ENCODE peak calls at places on chromosome 21, in seven cellular contexts. One of them, this sample, is unnamed.

GRCh38 chr21:33264561-33264960 is 1.6 kb upstream of the IL10RB start:
- DNase-seq in upper lobe of right lung: no peak
- DNase-seq in pancreas: no peak
- DNase-seq in left lung: no peak
- DNase-seq in mesenchymal stem cell: no peak
- DNase-seq in brain microvascular endothelial cell: no peak
- DNase-seq in GM12878: no peak
- DNase-seq in this sample: no peak

GRCh38 chr21:14267071-14267470 is 51.1 kb downstream of the RBM11 start:
- DNase-seq in left lung: no peak
- DNase-seq in brain microvascular endothelial cell: no peak
- DNase-seq in upper lobe of right lung: no peak
- DNase-seq in GM12878: no peak
- DNase-seq in mesenchymal stem cell: no peak
- DNase-seq in pancreas: no peak
- DNase-seq in this sample: no peak

GRCh38 chr21:36145259-36145658 is 10.4 kb downstream of the CBR3 start:
- DNase-seq in mesenchymal stem cell: no peak
- DNase-seq in upper lobe of right lung: no peak
- DNase-seq in GM12878: no peak
- DNase-seq in left lung: no peak
- DNase-seq in brain microvascular endothelial cell: no peak
- DNase-seq in pancreas: no peak
- DNase-seq in this sample: peak; percentile 34

GRCh38 chr21:14096577-14096976 is 114.2 kb downstream of the LIPI start:
- DNase-seq in brain microvascular endothelial cell: no peak
- DNase-seq in pancreas: no peak
- DNase-seq in GM12878: no peak
- DNase-seq in left lung: no peak
- DNase-seq in upper lobe of right lung: no peak
- DNase-seq in mesenchymal stem cell: no peak
- DNase-seq in this sample: no peak

GRCh38 chr21:45640888-45641479 is 2.5 kb upstream of the PCBP3 start:
- DNase-seq in upper lobe of right lung: no peak
- DNase-seq in pancreas: peak; percentile 30
- DNase-seq in mesenchymal stem cell: peak; percentile 90
- DNase-seq in left lung: no peak
- DNase-seq in GM12878: peak; percentile 56
- DNase-seq in brain microvascular endothelial cell: peak; percentile 61
- DNase-seq in this sample: no peak

GRCh38 chr21:36657999-36658398 is 40.9 kb upstream of the SIM2 start:
- DNase-seq in brain microvascular endothelial cell: no peak
- DNase-seq in left lung: no peak
- DNase-seq in mesenchymal stem cell: no peak
- DNase-seq in pancreas: no peak
- DNase-seq in GM12878: no peak
- DNase-seq in upper lobe of right lung: no peak
- DNase-seq in this sample: no peak

GRCh38 chr21:31347435-31348032 is 3.5 kb upstream of the TIAM1 start:
- DNase-seq in left lung: no peak
- DNase-seq in pancreas: no peak
- DNase-seq in brain microvascular endothelial cell: peak; percentile 53
- DNase-seq in mesenchymal stem cell: peak; percentile 31
- DNase-seq in GM12878: no peak
- DNase-seq in upper lobe of right lung: no peak
- DNase-seq in this sample: no peak

GRCh38 chr21:34997295-34997694 is 51.8 kb downstream of the RUNX1 start:
- DNase-seq in left lung: no peak
- DNase-seq in brain microvascular endothelial cell: no peak
- DNase-seq in mesenchymal stem cell: no peak
- DNase-seq in GM12878: no peak
- DNase-seq in upper lobe of right lung: no peak
- DNase-seq in pancreas: no peak
- DNase-seq in this sample: no peak

GRCh38 chr21:31222142-31222541 is 121.9 kb downstream of the TIAM1 start:
- DNase-seq in left lung: no peak
- DNase-seq in GM12878: no peak
- DNase-seq in pancreas: no peak
- DNase-seq in upper lobe of right lung: no peak
- DNase-seq in mesenchymal stem cell: no peak
- DNase-seq in brain microvascular endothelial cell: no peak
- DNase-seq in this sample: no peak

GRCh38 chr21:46109251-46110221 is 11.6 kb downstream of the COL6A2 start:
- DNase-seq in upper lobe of right lung: peak; percentile 64
- DNase-seq in pancreas: no peak
- DNase-seq in GM12878: no peak
- DNase-seq in brain microvascular endothelial cell: no peak
- DNase-seq in mesenchymal stem cell: peak; percentile 14
- DNase-seq in left lung: peak; percentile 25
- DNase-seq in this sample: no peak

GRCh38 chr21:14741237-14741636 is 195.1 kb upstream of the SAMSN1 start:
- DNase-seq in upper lobe of right lung: no peak
- DNase-seq in mesenchymal stem cell: no peak
- DNase-seq in left lung: no peak
- DNase-seq in brain microvascular endothelial cell: no peak
- DNase-seq in GM12878: no peak
- DNase-seq in pancreas: no peak
- DNase-seq in this sample: no peak

GRCh38 chr21:46099476-46099875 is 1.6 kb downstream of the COL6A2 start:
- DNase-seq in upper lobe of right lung: peak; percentile 65
- DNase-seq in pancreas: no peak
- DNase-seq in brain microvascular endothelial cell: no peak
- DNase-seq in GM12878: no peak
- DNase-seq in left lung: peak; percentile 30
- DNase-seq in mesenchymal stem cell: peak; percentile 64
- DNase-seq in this sample: no peak

GRCh38 chr21:34191876-34192275 is 118.5 kb downstream of the MRPS6 start:
- DNase-seq in left lung: no peak
- DNase-seq in brain microvascular endothelial cell: no peak
- DNase-seq in upper lobe of right lung: no peak
- DNase-seq in pancreas: no peak
- DNase-seq in GM12878: no peak
- DNase-seq in mesenchymal stem cell: no peak
- DNase-seq in this sample: no peak

GRCh38 chr21:24895885-24896734 is 711.2 kb downstream of the MRPL39 start:
- DNase-seq in GM12878: peak; percentile 49
- DNase-seq in mesenchymal stem cell: no peak
- DNase-seq in left lung: no peak
- DNase-seq in upper lobe of right lung: no peak
- DNase-seq in brain microvascular endothelial cell: no peak
- DNase-seq in pancreas: no peak
- DNase-seq in this sample: no peak

GRCh38 chr21:31879251-31879650 is 6.4 kb downstream of the HUNK start:
- DNase-seq in pancreas: no peak
- DNase-seq in brain microvascular endothelial cell: no peak
- DNase-seq in GM12878: no peak
- DNase-seq in upper lobe of right lung: no peak
- DNase-seq in mesenchymal stem cell: no peak
- DNase-seq in left lung: no peak
- DNase-seq in this sample: no peak

GRCh38 chr21:33402011-33402979 is 918 bp upstream of the IFNGR2 start:
- DNase-seq in upper lobe of right lung: peak; percentile 87
- DNase-seq in brain microvascular endothelial cell: peak; percentile 43
- DNase-seq in left lung: peak; percentile 83
- DNase-seq in mesenchymal stem cell: peak; percentile 82
- DNase-seq in pancreas: peak; percentile 41
- DNase-seq in GM12878: no peak
- DNase-seq in this sample: no peak

GRCh38 chr21:45806042-45806441 is 162.5 kb downstream of the PCBP3 start:
- DNase-seq in upper lobe of right lung: no peak
- DNase-seq in pancreas: no peak
- DNase-seq in brain microvascular endothelial cell: no peak
- DNase-seq in GM12878: no peak
- DNase-seq in left lung: no peak
- DNase-seq in mesenchymal stem cell: no peak
- DNase-seq in this sample: no peak

DNA sequence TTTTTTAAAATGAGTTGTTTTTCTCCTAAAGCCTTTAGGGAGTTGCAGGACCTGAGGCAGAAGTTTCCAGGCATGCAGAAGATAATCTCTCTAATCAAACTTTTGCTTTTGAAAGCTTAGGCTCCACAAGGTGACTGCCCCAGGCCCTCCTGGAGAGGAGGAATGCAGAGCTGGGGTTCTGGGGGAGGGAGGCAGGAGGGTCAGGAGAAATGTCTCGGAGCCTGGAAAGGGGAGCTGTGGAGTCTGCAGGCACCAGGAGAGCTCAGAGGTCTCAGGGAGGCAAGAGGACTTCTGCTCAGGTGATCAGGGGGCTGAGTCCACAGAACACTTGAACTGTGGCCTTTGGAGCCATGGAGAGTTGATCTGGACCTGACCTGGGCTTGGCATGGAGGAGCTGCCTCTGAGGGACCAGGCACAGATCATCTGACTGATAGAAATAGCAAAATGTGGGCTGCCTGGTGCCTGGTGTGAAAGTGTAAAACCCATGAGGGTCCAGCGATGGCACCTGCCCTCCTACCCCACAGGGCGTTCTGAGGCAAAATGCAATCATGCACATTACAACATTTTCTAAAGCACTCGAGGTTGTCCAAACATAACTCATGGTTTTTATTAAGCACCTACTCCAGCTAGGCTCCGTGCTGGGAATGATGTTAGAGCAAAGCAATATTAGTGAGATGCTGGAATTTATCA is 10.0 kb upstream of the ABCG1 start:
- DNase-seq in brain microvascular endothelial cell: no peak
- DNase-seq in upper lobe of right lung: peak; percentile 26
- DNase-seq in GM12878: no peak
- DNase-seq in left lung: no peak
- DNase-seq in mesenchymal stem cell: no peak
- DNase-seq in pancreas: no peak
- DNase-seq in this sample: no peak
- H3K27ac ChIP-seq in brain microvascular endothelial cell: no peak overlapping the region
- H3K27ac ChIP-seq in upper lobe of right lung: no peak overlapping the region
- H3K27ac ChIP-seq in GM12878: no peak overlapping the region
- H3K27ac ChIP-seq in left lung: no peak overlapping the region
- H3K27ac ChIP-seq in mesenchymal stem cell: no peak overlapping the region
- H3K27ac ChIP-seq in pancreas: no peak overlapping the region
- H3K27ac ChIP-seq in this sample: no peak overlapping the region

GRCh38 chr21:29715089-29715488 is 224.7 kb downstream of the GRIK1 start:
- DNase-seq in pancreas: no peak
- DNase-seq in upper lobe of right lung: no peak
- DNase-seq in left lung: no peak
- DNase-seq in mesenchymal stem cell: no peak
- DNase-seq in GM12878: no peak
- DNase-seq in brain microvascular endothelial cell: no peak
- DNase-seq in this sample: no peak

GRCh38 chr21:29719561-29719960 is 220.2 kb downstream of the GRIK1 start:
- DNase-seq in pancreas: no peak
- DNase-seq in mesenchymal stem cell: no peak
- DNase-seq in brain microvascular endothelial cell: no peak
- DNase-seq in upper lobe of right lung: no peak
- DNase-seq in GM12878: no peak
- DNase-seq in left lung: no peak
- DNase-seq in this sample: no peak

GRCh38 chr21:29716753-29717152 is 223.0 kb downstream of the GRIK1 start:
- DNase-seq in GM12878: no peak
- DNase-seq in pancreas: no peak
- DNase-seq in mesenchymal stem cell: no peak
- DNase-seq in brain microvascular endothelial cell: no peak
- DNase-seq in left lung: no peak
- DNase-seq in upper lobe of right lung: no peak
- DNase-seq in this sample: no peak

GRCh38 chr21:29718081-29718815 is 221.5 kb downstream of the GRIK1 start:
- DNase-seq in GM12878: no peak
- DNase-seq in mesenchymal stem cell: no peak
- DNase-seq in pancreas: no peak
- DNase-seq in upper lobe of right lung: no peak
- DNase-seq in left lung: no peak
- DNase-seq in brain microvascular endothelial cell: peak; percentile 18
- DNase-seq in this sample: no peak

GRCh38 chr21:29717659-29718058 is 222.1 kb downstream of the GRIK1 start:
- DNase-seq in brain microvascular endothelial cell: no peak
- DNase-seq in upper lobe of right lung: no peak
- DNase-seq in mesenchymal stem cell: no peak
- DNase-seq in left lung: no peak
- DNase-seq in pancreas: no peak
- DNase-seq in GM12878: no peak
- DNase-seq in this sample: no peak
- H3K27ac ChIP-seq in brain microvascular endothelial cell: no peak overlapping the region
- H3K27ac ChIP-seq in upper lobe of right lung: no peak overlapping the region
- H3K27ac ChIP-seq in mesenchymal stem cell: no peak overlapping the region
- H3K27ac ChIP-seq in left lung: no peak overlapping the region
- H3K27ac ChIP-seq in pancreas: no peak overlapping the region
- H3K27ac ChIP-seq in GM12878: no peak overlapping the region
- H3K27ac ChIP-seq in this sample: no peak overlapping the region

GRCh38 chr21:27201197-27201596 is 234.3 kb upstream of the ADAMTS5 start:
- DNase-seq in GM12878: no peak
- DNase-seq in upper lobe of right lung: no peak
- DNase-seq in mesenchymal stem cell: peak; percentile 28
- DNase-seq in brain microvascular endothelial cell: peak; percentile 16
- DNase-seq in pancreas: no peak
- DNase-seq in left lung: no peak
- DNase-seq in this sample: no peak

GRCh38 chr21:27212444-27212843 is 245.6 kb upstream of the ADAMTS5 start:
- DNase-seq in GM12878: no peak
- DNase-seq in pancreas: no peak
- DNase-seq in upper lobe of right lung: no peak
- DNase-seq in left lung: no peak
- DNase-seq in brain microvascular endothelial cell: no peak
- DNase-seq in mesenchymal stem cell: no peak
- DNase-seq in this sample: no peak

GRCh38 chr21:27202301-27202700 is 235.4 kb upstream of the ADAMTS5 start:
- DNase-seq in pancreas: no peak
- DNase-seq in upper lobe of right lung: no peak
- DNase-seq in mesenchymal stem cell: no peak
- DNase-seq in GM12878: no peak
- DNase-seq in brain microvascular endothelial cell: no peak
- DNase-seq in left lung: no peak
- DNase-seq in this sample: no peak

DNA sequence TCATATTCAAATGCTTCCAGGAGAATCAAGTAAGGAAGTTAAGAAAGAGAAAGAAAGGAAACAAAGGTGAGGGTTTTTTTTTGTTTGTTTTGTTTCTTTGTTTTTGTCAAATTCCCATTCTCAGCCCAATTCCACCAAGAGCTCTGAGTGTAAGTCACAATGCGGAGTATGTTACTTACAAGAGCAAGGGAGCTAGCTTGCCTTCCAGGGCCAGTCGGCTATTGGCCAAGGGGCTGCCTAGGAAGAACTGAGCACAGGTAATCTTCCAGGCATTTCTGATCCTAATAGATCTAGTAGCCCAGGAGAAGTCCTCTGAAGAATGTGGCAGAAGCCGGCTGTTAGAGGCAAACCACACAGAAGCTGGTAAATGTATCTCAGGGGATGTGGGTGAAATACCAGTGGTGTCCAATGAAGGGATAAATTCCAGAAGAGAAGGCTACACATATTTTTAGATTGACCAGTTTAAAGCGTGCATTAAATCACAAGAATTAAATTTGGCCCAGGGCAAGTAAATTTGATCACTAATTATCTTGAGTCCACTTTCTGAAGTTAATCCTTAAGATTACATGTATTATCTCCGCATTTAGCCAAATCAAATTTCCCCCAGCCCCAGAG is 239.6 kb upstream of the ADAMTS5 start:
- DNase-seq in brain microvascular endothelial cell: peak; percentile 18
- DNase-seq in pancreas: no peak
- DNase-seq in left lung: no peak
- DNase-seq in mesenchymal stem cell: no peak
- DNase-seq in GM12878: no peak
- DNase-seq in upper lobe of right lung: no peak
- DNase-seq in this sample: no peak
- H3K27ac ChIP-seq in brain microvascular endothelial cell: no peak overlapping the region
- H3K27ac ChIP-seq in pancreas: no peak overlapping the region
- H3K27ac ChIP-seq in left lung: no peak overlapping the region
- H3K27ac ChIP-seq in mesenchymal stem cell: peak overlapping the region; percentile 73
- H3K27ac ChIP-seq in GM12878: no peak overlapping the region
- H3K27ac ChIP-seq in upper lobe of right lung: no peak overlapping the region
- H3K27ac ChIP-seq in this sample: no peak overlapping the region

GRCh38 chr21:41684381-41685245 is 82.2 kb downstream of the RIPK4 start:
- DNase-seq in GM12878: no peak
- DNase-seq in brain microvascular endothelial cell: peak; percentile 47
- DNase-seq in pancreas: peak; percentile 56
- DNase-seq in upper lobe of right lung: peak; percentile 66
- DNase-seq in left lung: no peak
- DNase-seq in mesenchymal stem cell: peak; percentile 12
- DNase-seq in this sample: no peak
- H3K27ac ChIP-seq in GM12878: no peak overlapping the region
- H3K27ac ChIP-seq in brain microvascular endothelial cell: no peak overlapping the region
- H3K27ac ChIP-seq in pancreas: peak overlapping the region; percentile 81
- H3K27ac ChIP-seq in upper lobe of right lung: peak overlapping the region; percentile 45
- H3K27ac ChIP-seq in left lung: peak overlapping the region; percentile 31
- H3K27ac ChIP-seq in mesenchymal stem cell: no peak overlapping the region
- H3K27ac ChIP-seq in this sample: no peak overlapping the region

This sample was measured in CD4-positive, CD25-positive, alpha-beta regulatory T cell.